ENCODE peak calls at places on chromosomes 5 and 9, in five cellular contexts. J is Calu3, G is NCI-H1694 treated with DMSO at 0.1 percent for 48 hours, E is ecto neural progenitor cell, F is EL. I is an unnamed sample.

GRCh38 chr9:134215709-134216448 is 51.5 kb upstream of the RNU6ATAC start:
- DNase-seq in J (no peak), G (peak), E (no peak), F (peak), I (no peak)

GRCh38 chr9:92715488-92716231 is 45.7 kb upstream of the IPPK start:
- DNase-seq in J (no peak), G (no peak), E (no peak), F (no peak), I (no peak)

GRCh38 chr5:179698935-179699639 is at the start of gene CANX:
- DNase-seq in J (no peak), G (no peak), E (no peak), F (no peak), I (no peak)

GRCh38 chr5:178624626-178625546 is 2.0 kb downstream of the CLK4 start:
- DNase-seq in J (no peak), G (no peak), E (no peak), F (peak), I (no peak)

GRCh38 chr9:79524266-79524665 is 47.5 kb upstream of the TLE4 start:
- DNase-seq in J (no peak), G (no peak), E (no peak), F (peak), I (no peak)

GRCh38 chr5:172778223-172778814 is 7.3 kb upstream of the DUSP1 start:
- DNase-seq in J (peak), G (no peak), E (no peak), F (peak), I (no peak)

GRCh38 chr9:117138257-117138656 is 276.6 kb downstream of the ASTN2 start:
- DNase-seq in J (no peak), G (no peak), E (no peak), F (no peak), I (no peak)

GRCh38 chr5:127153031-127153430 is 79.7 kb upstream of the C5orf63 start:
- DNase-seq in J (no peak), G (no peak), E (no peak), F (no peak), I (no peak)

GRCh38 chr5:155960177-155960576 is 366.8 kb upstream of the SGCD start:
- DNase-seq in J (no peak), G (no peak), E (no peak), F (no peak), I (no peak)

GRCh38 chr9:111399772-111400563 is 69.9 kb upstream of the OR2K2 start:
- DNase-seq in J (peak), G (no peak), E (no peak), F (peak), I (no peak)

GRCh38 chr9:91978739-91979414 is 28.8 kb upstream of the ROR2 start:
- DNase-seq in J (peak), G (no peak), E (peak), F (peak), I (no peak)